ENCODE peak calls at places on chromosomes 1 and 21, in four cellular contexts. X is stomach, S is sigmoid colon, O is ovary. J is an unnamed sample.

GRCh38 chr21:45509566-45510465 is 32.4 kb downstream of the SLC19A1 start:
- DNase-seq in S (peak; percentile 60), X (no peak), O (peak; percentile 35), J (no peak)

GRCh38 chr21:41758550-41758949 is 8.3 kb downstream of the RIPK4 start:
- DNase-seq in O (no peak), X (peak; percentile 54), S (no peak), J (no peak)

GRCh38 chr21:34846601-34847112 is 177.9 kb downstream of the CLIC6 start:
- DNase-seq in O (no peak), X (no peak), S (no peak), J (peak; percentile 40)

GRCh38 chr1:154710091-154710490 is 102.1 kb upstream of the ADAR start:
- DNase-seq in O (no peak), X (no peak), S (no peak), J (no peak)

GRCh38 chr1:161193561-161194235 is 5.2 kb downstream of the ADAMTS4 start:
- DNase-seq in O (no peak), X (peak; percentile 57), S (no peak), J (no peak)

GRCh38 chr1:167110586-167110985 is 16.7 kb downstream of the STYXL2 start:
- DNase-seq in O (no peak), S (no peak), X (no peak), J (no peak)

GRCh38 chr1:59500970-59501742 is 204.3 kb downstream of the FGGY start:
- DNase-seq in S (no peak), X (no peak), O (no peak), J (no peak)

GRCh38 chr1:51906306-51907078 is 28.0 kb upstream of the NRDC start:
- DNase-seq in S (no peak), X (no peak), O (no peak), J (no peak)

GRCh38 chr1:9628541-9629444 is 22.7 kb upstream of the PIK3CD start:
- DNase-seq in O (no peak), S (no peak), X (no peak), J (no peak)

GRCh38 chr1:67227196-67227595 is 60.9 kb downstream of the IL23R start:
- DNase-seq in X (no peak), S (no peak), O (no peak), J (no peak)

GRCh38 chr1:13930151-13930550 is 230.2 kb downstream of the PRDM2 start:
- DNase-seq in S (no peak), X (no peak), O (no peak), J (no peak)

GRCh38 chr1:24853656-24854055 is 76.4 kb downstream of the RUNX3 start:
- DNase-seq in S (no peak), O (no peak), X (no peak), J (no peak)

GRCh38 chr1:168281603-168282002 is 926 bp downstream of the TBX19 start:
- DNase-seq in S (no peak), O (no peak), X (no peak), J (no peak)

GRCh38 chr1:171158089-171158488 is 27.0 kb upstream of the FMO2 start:
- DNase-seq in X (no peak), O (no peak), S (no peak), J (no peak)

GRCh38 chr1:26571381-26571780 is 41.8 kb downstream of the RPS6KA1 start:
- DNase-seq in S (no peak), X (no peak), O (no peak), J (no peak)

GRCh38 chr1:198520524-198521254 is 19.8 kb downstream of the ATP6V1G3 start:
- DNase-seq in S (no peak), X (no peak), O (no peak), J (no peak)

GRCh38 chr1:107680579-107680985 is 284.4 kb downstream of the VAV3 start:
- DNase-seq in X (no peak), O (no peak), S (no peak), J (peak; percentile 42)

GRCh38 chr1:165481820-165482532 is 37.0 kb upstream of the RXRG start:
- DNase-seq in O (peak; percentile 33), X (peak; percentile 26), S (no peak), J (peak; percentile 12)

GRCh38 chr1:93751391-93752250 is 70.0 kb upstream of the BCAR3 start:
- DNase-seq in S (peak; percentile 76), O (no peak), X (no peak), J (no peak)

GRCh38 chr1:223741861-223742260 is 29.5 kb downstream of the CAPN2 start:
- DNase-seq in O (no peak), S (no peak), X (no peak), J (no peak)

GRCh38 chr1:160161965-160162705 is 10.7 kb downstream of the ATP1A4 start:
- DNase-seq in O (no peak), S (no peak), X (no peak), J (no peak)

GRCh38 chr1:193348126-193349045 is 162.0 kb upstream of the B3GALT2 start:
- DNase-seq in X (no peak), O (no peak), S (no peak), J (no peak)

GRCh38 chr1:92483442-92484170 is 3.1 kb downstream of the GFI1 start:
- DNase-seq in O (peak; percentile 14), S (no peak), X (no peak), J (peak; percentile 66)

GRCh38 chr21:26637346-26637745 is 64.3 kb upstream of the CYYR1 start:
- DNase-seq in O (no peak), S (no peak), X (no peak), J (no peak)

GRCh38 chr1:9518454-9518998 is 20.7 kb upstream of the SLC25A33 start:
- DNase-seq in S (no peak), X (no peak), O (no peak), J (no peak)

GRCh38 chr1:202237052-202237451 is 43.5 kb downstream of the LGR6 start:
- DNase-seq in X (no peak), O (peak; percentile 24), S (peak; percentile 43), J (peak; percentile 36)

GRCh38 chr1:77024500-77024899 is 157.2 kb downstream of the ST6GALNAC5 start:
- DNase-seq in O (no peak), S (no peak), X (no peak), J (no peak)

GRCh38 chr1:159828916-159829634 is 2.4 kb downstream of the SLAMF8 start:
- DNase-seq in S (no peak), O (no peak), X (peak; percentile 49), J (peak; percentile 54)

GRCh38 chr1:167469280-167469965 is 48.9 kb downstream of the CD247 start:
- DNase-seq in X (no peak), S (peak; percentile 2), O (no peak), J (no peak)

DNA sequence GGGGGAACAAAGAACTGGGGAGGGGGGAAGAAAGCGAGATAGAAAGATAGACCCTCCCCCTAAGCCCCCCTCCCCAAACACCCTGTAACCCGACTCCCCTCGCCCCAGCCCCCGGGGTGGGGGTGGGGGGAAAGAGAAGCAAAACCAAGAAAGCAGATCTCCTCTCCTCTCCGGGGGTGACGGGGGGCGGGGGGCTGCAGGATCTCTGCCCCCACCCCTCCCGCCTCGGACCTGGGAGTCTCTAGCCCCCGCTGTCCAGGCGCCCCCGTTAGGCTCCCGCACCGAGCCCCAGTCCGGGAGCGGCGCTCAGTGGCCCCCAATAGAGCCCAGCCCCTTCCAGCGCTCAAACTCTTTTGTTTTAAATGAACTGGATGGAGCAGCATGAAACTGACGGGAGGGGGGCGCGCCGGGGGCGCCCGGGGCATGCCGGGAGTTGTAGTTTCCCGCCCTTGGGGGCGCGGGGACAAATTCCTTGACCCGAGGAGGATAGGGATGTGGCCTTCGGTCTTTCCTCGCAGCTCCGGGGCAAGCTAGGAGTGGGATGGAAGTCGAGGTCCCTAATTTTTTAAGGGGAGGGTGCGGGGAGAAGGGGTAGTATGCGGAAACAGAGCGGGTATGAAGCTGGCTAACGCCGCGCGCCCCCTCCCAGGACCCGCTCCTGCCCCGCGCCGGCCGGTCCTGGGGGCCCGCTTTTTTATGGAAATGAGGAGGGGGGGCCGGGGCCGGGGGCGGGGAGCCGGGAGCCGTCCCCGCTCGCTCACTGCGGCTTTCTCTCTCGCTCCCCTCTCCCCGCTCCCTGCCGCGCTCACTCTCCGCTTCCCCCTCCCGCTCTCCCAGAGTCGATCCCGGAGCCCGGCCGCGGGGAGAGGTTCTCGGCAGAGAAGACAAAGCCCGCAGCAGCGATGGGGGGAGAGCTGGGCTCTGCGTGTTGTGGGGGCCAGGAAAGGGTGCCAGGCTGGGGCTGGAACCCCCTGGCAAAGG is at the start of gene MEX3A:
- DNase-seq in S (peak; percentile 88), O (peak; percentile 90), X (peak; percentile 69), J (peak; percentile 80)
- TF ChIP-seq EP300 in S (no peak), O (no peak), X (no peak), J (no peak)

DNA sequence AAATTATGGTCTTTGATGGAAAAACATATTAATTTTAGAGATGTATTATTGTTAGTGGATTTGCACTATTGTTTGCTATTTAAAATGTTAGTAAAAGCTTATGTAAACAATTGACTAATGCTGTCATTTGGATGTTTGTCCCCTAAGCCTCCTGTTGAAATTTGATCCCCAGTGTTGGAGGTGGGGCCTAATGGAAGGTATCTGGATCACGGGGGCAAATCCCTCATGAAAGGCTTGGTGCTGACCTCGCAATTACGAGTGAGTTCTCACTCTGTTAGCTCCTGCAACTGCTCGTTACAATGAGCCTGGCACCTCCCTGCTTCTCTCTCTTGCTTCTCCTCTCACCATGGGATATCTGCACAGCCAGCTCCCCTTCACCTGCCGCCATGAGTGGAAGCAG is 14.3 kb downstream of the TMEM35B start:
- DNase-seq in X (no peak), O (no peak), S (no peak), J (no peak)
- TF ChIP-seq EP300 in X (no peak), O (no peak), S (no peak), J (no peak)

DNA sequence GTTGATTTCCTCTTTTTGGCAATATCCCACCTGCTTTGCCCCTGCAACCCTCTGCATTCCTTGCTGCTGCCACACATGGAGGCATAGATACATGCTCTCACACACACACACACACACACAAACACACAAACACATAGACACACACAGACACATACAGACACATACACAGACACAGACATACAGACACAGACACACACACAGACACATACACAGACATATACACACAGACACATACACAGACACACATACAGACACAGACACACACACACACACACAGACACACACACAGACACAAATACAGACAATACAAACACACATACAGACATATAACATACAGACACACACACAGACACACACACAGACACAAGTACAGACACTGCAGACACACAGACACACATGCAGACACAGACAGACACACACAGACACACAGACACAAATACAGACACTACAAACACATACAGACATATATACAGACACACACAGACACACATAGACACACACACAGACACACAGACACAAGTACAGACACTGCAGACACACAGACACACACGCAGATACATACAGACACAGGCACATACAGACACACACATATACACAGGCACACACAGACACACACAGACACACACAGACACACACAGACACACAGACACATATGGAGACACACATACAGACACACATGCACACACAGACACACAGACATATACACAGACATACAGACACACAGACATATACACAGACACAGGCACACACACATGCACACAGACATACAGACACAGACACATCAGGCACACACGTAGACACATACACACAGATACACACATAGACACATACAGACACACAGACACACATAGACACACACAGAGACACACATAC is 83.3 kb downstream of the MAP3K7CL start:
- DNase-seq in S (no peak), O (no peak), X (no peak), J (no peak)
- TF ChIP-seq EP300 in S (no peak), O (no peak), X (no peak), J (no peak)

GRCh38 chr1:150302907-150303306 is 9.2 kb downstream of the MRPS21 start:
- DNase-seq in X (no peak), O (no peak), S (no peak), J (no peak)

GRCh38 chr1:150299716-150300115 is 6.1 kb downstream of the MRPS21 start:
- DNase-seq in X (no peak), S (no peak), O (no peak), J (no peak)

DNA sequence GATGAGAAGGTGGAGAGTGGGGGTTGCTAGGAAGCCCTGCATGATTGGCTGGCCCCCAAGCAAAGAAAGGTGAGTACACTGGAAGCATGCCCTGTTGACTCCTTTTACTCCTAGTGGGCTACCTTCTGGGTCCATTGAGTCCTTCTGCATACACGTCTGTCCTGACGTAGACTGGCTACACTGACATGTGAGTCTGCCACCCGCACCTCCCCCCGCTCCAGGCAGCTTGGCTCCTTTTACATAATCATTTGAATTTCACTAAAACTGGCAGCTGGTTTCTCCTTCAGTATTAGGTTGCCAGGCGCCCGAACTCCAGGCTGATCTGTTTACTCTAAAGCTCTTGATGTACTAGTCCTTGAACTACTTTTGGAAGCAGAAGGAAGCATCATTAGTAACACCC is 8.7 kb downstream of the MRPS21 start:
- DNase-seq in X (no peak), O (peak; percentile 75), S (no peak), J (no peak)
- TF ChIP-seq EP300 in X (no peak), O (no peak), S (no peak), J (no peak)

J was measured in transverse colon.